ENCODE peak calls at places on chromosome 6, in ten cellular contexts. U, Y, H, J, W, L, X, C, T and Q are unnamed samples. For H3K4me1, the result is how much of the 10 kb centered on the place peaks cover.

GRCh38 chr6:9520417-9521151 is 894.3 kb downstream of the TFAP2A start:
- DNase-seq in T (no peak), U (no peak), C (no peak), Y (no peak), H (no peak), W (no peak), J (no peak), L (no peak), X (no peak), Q (peak)

GRCh38 chr6:9732056-9732455 is 682.8 kb downstream of the TFAP2A start:
- DNase-seq in C (no peak), Y (no peak), L (no peak), U (no peak), H (no peak), W (no peak), J (no peak), T (no peak), X (no peak), Q (no peak)

GRCh38 chr6:159094444-159095252 is 49.9 kb upstream of the TAGAP start:
- DNase-seq in J (no peak), U (no peak), H (no peak), X (no peak), C (no peak), W (no peak), Y (no peak), T (peak), L (no peak), Q (no peak)

GRCh38 chr6:21103626-21104224 is 489.8 kb upstream of the SOX4 start:
- DNase-seq in W (no peak), H (no peak), U (no peak), C (no peak), Y (no peak), J (no peak), X (no peak), L (no peak), T (no peak), Q (no peak)

GRCh38 chr6:106685833-106686232 is 56.5 kb downstream of the QRSL1 start:
- DNase-seq in C (no peak), W (no peak), Y (peak), J (no peak), H (no peak), T (no peak), L (no peak), X (no peak), U (no peak), Q (no peak)

GRCh38 chr6:127464881-127465459 is 5.8 kb upstream of the KIAA0408 start:
- DNase-seq in X (peak), U (peak), L (peak), T (peak), W (peak), H (peak), Y (peak), J (peak), C (peak), Q (peak)

GRCh38 chr6:26032387-26033131 is 54.7 kb upstream of the HFE start:
- DNase-seq in L (no peak), X (no peak), Y (no peak), T (peak), C (peak), J (peak), U (peak), H (peak), W (peak), Q (peak)

GRCh38 chr6:3088853-3089445 is 20.7 kb downstream of the RIPK1 start:
- DNase-seq in J (no peak), U (no peak), W (no peak), T (no peak), C (no peak), L (no peak), Y (no peak), X (no peak), H (no peak), Q (no peak)

GRCh38 chr6:54893818-54894217 is 47.2 kb downstream of the FAM83B start:
- DNase-seq in U (no peak), W (no peak), T (no peak), J (no peak), L (no peak), Y (no peak), X (no peak), H (no peak), C (no peak), Q (no peak)

GRCh38 chr6:155275808-155276480 is 12.1 kb downstream of the CLDN20 start:
- DNase-seq in C (no peak), W (peak), Y (no peak), J (no peak), T (no peak), H (no peak), L (no peak), X (no peak), U (no peak), Q (peak)

GRCh38 chr6:122789862-122790739 is 1.0 kb downstream of the SMPDL3A start:
- DNase-seq in X (no peak), J (no peak), U (peak), L (no peak), Y (peak), T (no peak), H (peak), C (peak), W (peak), Q (peak)

GRCh38 chr6:154410619-154411044 is 54.0 kb upstream of the IPCEF1 start:
- DNase-seq in J (no peak), W (peak), Y (peak), H (peak), L (peak), T (no peak), U (no peak), X (no peak), C (no peak), Q (peak)

GRCh38 chr6:155493694-155494143 is 38.1 kb upstream of the NOX3 start:
- DNase-seq in Y (no peak), J (no peak), W (no peak), L (no peak), X (no peak), C (peak), T (no peak), U (peak), H (peak), Q (peak)

GRCh38 chr6:145241039-145241438 is 494.3 kb downstream of the EPM2A start:
- DNase-seq in Y (peak), W (no peak), H (no peak), J (no peak), U (no peak), T (no peak), L (no peak), X (no peak), C (no peak), Q (peak)

GRCh38 chr6:56766806-56767178 is 124.1 kb upstream of the DST start:
- DNase-seq in L (no peak), T (no peak), C (no peak), Y (peak), H (no peak), W (no peak), U (peak), J (no peak), X (no peak), Q (peak)

GRCh38 chr6:133701633-133702331 is 187.1 kb upstream of the TCF21 start:
- DNase-seq in U (no peak), W (peak), L (no peak), X (no peak), H (no peak), C (no peak), J (no peak), Y (peak), T (no peak), Q (peak)

GRCh38 chr6:145028144-145028818 is 707.0 kb downstream of the EPM2A start:
- DNase-seq in W (no peak), J (no peak), T (peak), X (no peak), H (peak), C (peak), U (peak), L (no peak), Y (no peak), Q (peak)

GRCh38 chr6:166167258-166167731 is 356 bp downstream of the TBXT start:
- DNase-seq in U (no peak), J (no peak), Y (peak), L (no peak), W (no peak), T (no peak), X (no peak), H (no peak), C (no peak), Q (no peak)

GRCh38 chr6:136137008-136137689 is 113.0 kb downstream of the MTFR2 start:
- DNase-seq in Y (no peak), H (no peak), X (no peak), J (no peak), C (no peak), T (no peak), U (no peak), L (no peak), W (no peak), Q (no peak)

GRCh38 chr6:39217177-39217864 is 12.0 kb downstream of the KCNK5 start:
- DNase-seq in Y (no peak), L (no peak), J (no peak), C (peak), U (no peak), T (no peak), H (peak), X (no peak), W (no peak), Q (no peak)

GRCh38 chr6:82651845-82652333 is 288.3 kb downstream of the TPBG start:
- DNase-seq in U (no peak), Y (no peak), W (no peak), L (no peak), H (no peak), C (no peak), J (no peak), T (no peak), X (no peak), Q (no peak)

GRCh38 chr6:98124176-98124575 is 710.2 kb upstream of the POU3F2 start:
- DNase-seq in J (no peak), T (no peak), Y (no peak), L (no peak), C (no peak), W (no peak), X (no peak), H (no peak), U (no peak), Q (no peak)

GRCh38 chr6:106608080-106608668 is 21.1 kb downstream of the RTN4IP1 start:
- DNase-seq in H (peak), T (peak), X (no peak), L (no peak), W (no peak), J (peak), C (peak), Y (peak), U (peak), Q (peak)

GRCh38 chr6:148650941-148651540 is 95.8 kb upstream of the UST start:
- DNase-seq in L (no peak), H (no peak), X (no peak), J (no peak), T (no peak), Y (no peak), U (no peak), W (no peak), C (no peak), Q (no peak)

GRCh38 chr6:5162401-5162800 is 77.3 kb downstream of the PPP1R3G start:
- DNase-seq in C (no peak), L (no peak), Y (no peak), T (no peak), W (no peak), H (no peak), J (no peak), U (no peak), X (no peak), Q (no peak)

GRCh38 chr6:31513456-31514165 is 15.2 kb upstream of the MCCD1 start:
- DNase-seq in T (no peak), U (no peak), Y (peak), H (peak), L (no peak), C (no peak), J (no peak), X (no peak), W (no peak), Q (no peak)

GRCh38 chr6:113598786-113599185 is 258.4 kb upstream of the MARCKS start:
- DNase-seq in X (no peak), Y (no peak), U (no peak), W (no peak), J (no peak), C (no peak), T (no peak), L (no peak), H (no peak), Q (peak)
- H3K4me1 ChIP-seq in X (under half), Y (under half), U (under half), W (under half), J (under half), C (under half), T (under half), L (under half), H (under half), Q (under half)

DNA sequence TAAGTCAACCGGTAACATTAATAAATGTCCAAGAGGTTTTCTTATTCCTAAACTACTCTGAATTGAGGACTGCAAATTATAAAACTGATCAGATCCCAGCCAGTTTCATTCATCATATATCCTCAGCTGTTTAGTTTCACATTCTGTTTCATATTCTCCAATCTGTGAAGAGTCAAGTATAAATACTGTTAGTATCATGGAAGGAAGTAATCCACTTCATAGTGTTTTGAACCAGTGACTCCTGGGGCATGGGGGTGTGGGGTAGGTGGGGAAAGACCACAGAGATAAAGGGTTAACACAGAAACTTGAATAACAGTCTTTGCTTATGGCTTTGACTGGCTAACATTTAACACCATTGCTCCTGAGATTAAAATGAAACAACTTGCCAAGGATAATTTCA is 69.9 kb downstream of the FYN start:
- DNase-seq in Y (no peak), U (peak), C (no peak), W (no peak), J (no peak), L (no peak), X (no peak), T (no peak), H (no peak), Q (no peak)
- H3K4me1 ChIP-seq in Y (half or more), U (under half), C (under half), W (under half), J (under half), L (half or more), X (half or more), T (under half), H (under half), Q (under half)

GRCh38 chr6:157080986-157081391 is 242.3 kb downstream of the TMEM242 start:
- DNase-seq in W (no peak), U (no peak), L (no peak), X (no peak), Y (no peak), T (no peak), C (no peak), J (no peak), H (no peak), Q (no peak)
- H3K4me1 ChIP-seq in W (under half), U (under half), L (under half), X (under half), Y (under half), T (under half), C (under half), J (under half), H (under half), Q (under half)

GRCh38 chr6:143337201-143337949 is 113.1 kb downstream of the ADAT2 start:
- DNase-seq in T (peak), H (peak), J (no peak), W (peak), C (peak), X (peak), U (no peak), Y (no peak), L (no peak), Q (peak)
- H3K4me1 ChIP-seq in T (under half), H (under half), J (under half), W (under half), C (under half), X (under half), U (under half), Y (under half), L (under half), Q (under half)

GRCh38 chr6:125201961-125202729 is 48.6 kb downstream of the TPD52L1 start:
- DNase-seq in W (peak), J (no peak), C (peak), Y (peak), H (peak), T (no peak), L (peak), X (peak), U (no peak), Q (peak)
- H3K4me1 ChIP-seq in W (under half), J (under half), C (under half), Y (under half), H (half or more), T (under half), L (under half), X (under half), U (under half), Q (under half)

DNA sequence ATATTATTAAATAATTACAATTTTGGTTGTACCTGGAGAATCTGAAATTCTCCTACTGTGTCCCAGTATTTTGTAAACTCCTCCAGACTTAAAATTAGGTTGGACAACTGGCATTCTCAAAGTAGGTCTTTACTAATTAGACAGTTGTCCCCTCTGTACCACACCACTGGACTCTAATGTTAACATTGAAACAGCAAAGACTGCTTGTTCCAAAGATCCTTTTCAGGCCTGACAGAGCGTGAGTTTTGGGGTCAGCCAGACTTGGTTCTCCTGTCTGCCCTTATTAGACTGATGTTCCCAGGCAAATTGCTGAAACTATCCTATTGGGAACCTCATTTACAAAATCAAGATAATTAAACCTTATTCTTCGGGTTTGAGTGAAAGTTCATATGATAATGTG is 3.8 kb upstream of the BICRAL start:
- DNase-seq in C (no peak), J (no peak), W (no peak), X (no peak), L (no peak), Y (no peak), H (no peak), T (no peak), U (no peak), Q (no peak)
- H3K4me1 ChIP-seq in C (under half), J (under half), W (under half), X (under half), L (under half), Y (under half), H (under half), T (under half), U (under half), Q (under half)

DNA sequence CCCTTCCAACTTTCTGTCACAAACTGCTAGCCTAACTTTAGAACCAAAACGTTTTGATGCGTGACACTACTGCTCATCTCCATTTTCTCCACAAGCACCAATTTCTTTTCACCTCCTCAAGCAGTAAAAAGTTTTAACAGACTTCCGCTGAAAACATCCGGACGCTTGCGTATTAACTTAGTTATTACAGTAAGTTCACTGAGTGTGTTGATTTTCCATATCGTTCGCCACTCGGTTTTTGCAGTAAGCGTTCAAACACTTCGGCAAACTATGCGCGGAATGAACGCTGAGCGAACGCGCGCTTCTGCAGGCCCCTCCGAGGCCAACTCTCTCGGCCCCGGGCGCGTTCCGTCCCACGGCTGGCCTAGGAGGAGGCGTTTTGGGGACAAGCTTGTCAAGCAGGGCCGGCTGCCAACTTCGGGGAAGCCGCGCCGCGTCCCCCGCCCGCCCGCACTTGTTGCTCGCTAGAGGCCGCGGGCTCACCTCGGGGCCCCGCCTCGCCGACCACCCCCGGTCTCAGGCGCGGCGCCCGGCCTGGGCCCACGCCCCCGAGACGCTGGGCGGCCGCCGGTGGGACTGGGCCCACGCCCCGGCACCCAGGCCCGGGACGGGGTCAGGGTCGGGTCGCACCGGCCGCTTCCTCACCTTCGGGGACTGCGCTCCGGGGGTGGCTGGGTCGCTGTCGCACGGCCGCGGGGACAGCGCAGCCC is 945 bp downstream of the PHF10 start:
- DNase-seq in Y (peak), C (peak), X (peak), T (peak), L (peak), J (peak), U (peak), W (peak), H (peak), Q (peak)
- H3K4me1 ChIP-seq in Y (under half), C (under half), X (under half), T (under half), L (under half), J (under half), U (under half), W (under half), H (under half), Q (under half)

GRCh38 chr6:6697620-6698019 is 109.1 kb downstream of the LY86 start:
- DNase-seq in U (no peak), T (peak), C (no peak), W (no peak), H (no peak), X (no peak), L (no peak), Y (no peak), J (no peak), Q (peak)
- H3K4me1 ChIP-seq in U (under half), T (half or more), C (under half), W (under half), H (under half), X (half or more), L (half or more), Y (under half), J (under half), Q (under half)

DNA sequence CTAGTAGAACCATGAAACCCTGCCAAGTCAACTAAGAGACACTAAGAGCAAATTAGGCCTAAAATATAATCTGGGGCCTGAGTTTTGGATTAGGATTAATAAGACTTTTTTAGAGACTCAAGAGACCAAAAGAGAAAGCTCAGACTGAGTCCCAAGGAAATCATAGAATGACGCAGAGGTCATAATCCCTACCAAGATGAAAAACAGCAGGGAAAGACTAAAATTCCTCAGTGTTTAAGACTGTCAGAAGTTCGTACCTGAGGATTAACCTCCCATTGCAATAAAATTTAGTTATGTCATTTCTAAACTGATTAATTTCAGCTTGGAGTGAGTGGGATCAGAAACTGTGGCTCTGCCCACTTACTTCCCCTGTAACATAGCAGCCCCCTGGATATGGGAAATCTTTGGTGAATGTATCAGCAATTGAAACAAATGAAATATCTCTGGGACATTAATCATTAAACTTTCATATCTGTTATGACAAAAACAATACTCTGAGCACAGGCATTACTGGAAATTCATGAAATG is 200.3 kb downstream of the EDN1 start:
- DNase-seq in W (no peak), H (no peak), U (no peak), C (no peak), J (no peak), X (no peak), L (no peak), Y (peak), T (no peak), Q (no peak)
- H3K4me1 ChIP-seq in W (under half), H (under half), U (under half), C (under half), J (under half), X (under half), L (under half), Y (under half), T (under half), Q (under half)

GRCh38 chr6:53523511-53524454 is 21.1 kb downstream of the GCLC start:
- DNase-seq in L (no peak), U (no peak), W (no peak), T (no peak), H (no peak), C (no peak), J (no peak), Y (no peak), X (no peak), Q (no peak)

GRCh38 chr6:53527249-53527765 is 17.6 kb downstream of the GCLC start:
- DNase-seq in L (no peak), C (no peak), U (no peak), W (no peak), X (no peak), H (no peak), T (no peak), J (no peak), Y (no peak), Q (no peak)

GRCh38 chr6:53528107-53528506 is 16.8 kb downstream of the GCLC start:
- DNase-seq in W (no peak), H (no peak), J (no peak), U (no peak), T (no peak), L (no peak), C (no peak), X (no peak), Y (no peak), Q (no peak)

GRCh38 chr6:53524455-53524815 is 20.5 kb downstream of the GCLC start:
- DNase-seq in H (no peak), L (no peak), X (no peak), W (no peak), C (no peak), U (no peak), J (no peak), Y (peak), T (no peak), Q (peak)

GRCh38 chr6:53526000-53526399 is 18.9 kb downstream of the GCLC start:
- DNase-seq in W (no peak), L (no peak), T (no peak), H (no peak), Y (no peak), C (no peak), X (no peak), U (no peak), J (no peak), Q (no peak)
- H3K4me1 ChIP-seq in W (under half), L (half or more), T (under half), H (half or more), Y (under half), C (under half), X (under half), U (under half), J (under half), Q (under half)